ENCODE peak calls at places on chromosome 15, in five cellular contexts. Q is GM20000, G is uterus, T is activated B cell treated with CpG ODN at 0.5 μM for 24 hours, R is H9. X is an unnamed sample.

GRCh38 chr15:52649686-52650085 is 29.5 kb downstream of the ATOSA start:
- DNase-seq in T (no peak), Q (no peak), R (no peak), G (no peak), X (no peak)

GRCh38 chr15:73630030-73630429 is 3.2 kb downstream of the NPTN start:
- DNase-seq in G (no peak), R (no peak), Q (no peak), T (no peak), X (no peak)

GRCh38 chr15:32877620-32878019 is 159.8 kb downstream of the GREM1 start:
- DNase-seq in Q (no peak), R (no peak), T (no peak), G (no peak), X (no peak)

GRCh38 chr15:100043069-100043641 is 298.6 kb downstream of the ADAMTS17 start:
- DNase-seq in Q (no peak), T (no peak), R (no peak), G (no peak), X (no peak)

GRCh38 chr15:99909914-99910313 is 176.7 kb upstream of the LYSMD4 start:
- DNase-seq in Q (peak), T (no peak), G (no peak), R (peak), X (no peak)

GRCh38 chr15:29911705-29912104 is 89.4 kb upstream of the TJP1 start:
- DNase-seq in G (no peak), Q (no peak), R (no peak), T (no peak), X (no peak)

GRCh38 chr15:70264014-70264492 is 166.3 kb upstream of the TLE3 start:
- DNase-seq in Q (no peak), R (no peak), G (peak), T (no peak), X (no peak)

GRCh38 chr15:70653426-70653825 is 109.9 kb downstream of the UACA start:
- DNase-seq in T (no peak), G (no peak), R (no peak), Q (no peak), X (no peak)

GRCh38 chr15:99169769-99170311 is 65.0 kb downstream of the SYNM start:
- DNase-seq in R (no peak), G (peak), T (no peak), Q (no peak), X (no peak)

GRCh38 chr15:90087454-90088154 is 14.7 kb downstream of the IDH2 start:
- DNase-seq in G (no peak), R (peak), T (no peak), Q (no peak), X (no peak)

GRCh38 chr15:95448531-95449210 is 881.8 kb upstream of the NR2F2 start:
- DNase-seq in T (no peak), G (no peak), Q (no peak), R (no peak), X (no peak)

GRCh38 chr15:49847937-49848823 is 227.3 kb downstream of the DTWD1 start:
- DNase-seq in Q (no peak), G (no peak), T (no peak), R (no peak), X (no peak)

GRCh38 chr15:48671381-48672022 is 26.0 kb upstream of the FBN1 start:
- DNase-seq in G (peak), R (no peak), Q (no peak), T (no peak), X (no peak)

GRCh38 chr15:68969298-68969697 is 39.0 kb downstream of the SPESP1 start:
- DNase-seq in Q (no peak), G (no peak), T (no peak), R (no peak), X (no peak)

GRCh38 chr15:61115679-61116078 is 113.4 kb downstream of the RORA start:
- DNase-seq in G (no peak), Q (no peak), R (no peak), T (no peak), X (no peak)

GRCh38 chr15:77988386-77989301 is 88.9 kb downstream of the TBC1D2B start:
- DNase-seq in G (no peak), Q (no peak), R (no peak), T (no peak), X (no peak)

GRCh38 chr15:92930061-92930460 is 29.9 kb downstream of the CHD2 start:
- DNase-seq in G (no peak), R (no peak), T (no peak), Q (no peak), X (no peak)

GRCh38 chr15:98063311-98063710 is 102.8 kb downstream of the ARRDC4 start:
- DNase-seq in G (no peak), T (no peak), Q (no peak), R (no peak), X (no peak)

GRCh38 chr15:36062357-36062756 is 516.4 kb upstream of the DPH6 start:
- DNase-seq in R (no peak), T (no peak), G (no peak), Q (no peak), X (no peak)

GRCh38 chr15:96171842-96172241 is 158.7 kb upstream of the NR2F2 start:
- DNase-seq in R (no peak), G (no peak), T (no peak), Q (no peak), X (no peak)

GRCh38 chr15:66269326-66270090 is 16.0 kb upstream of the MEGF11 start:
- DNase-seq in R (peak), G (no peak), Q (no peak), T (no peak), X (no peak)

GRCh38 chr15:36844453-36845094 is 255.8 kb downstream of the MEIS2 start:
- DNase-seq in G (no peak), R (no peak), Q (no peak), T (no peak), X (no peak)

GRCh38 chr15:71329041-71329440 is 213.8 kb downstream of the THSD4 start:
- DNase-seq in T (no peak), G (peak), Q (no peak), R (no peak), X (no peak)

GRCh38 chr15:32717290-32718081 is at the start of gene GREM1:
- DNase-seq in Q (no peak), T (no peak), R (peak), G (no peak), X (no peak)

GRCh38 chr15:47993051-47993450 is 127.7 kb upstream of the SLC24A5 start:
- DNase-seq in R (no peak), G (no peak), Q (no peak), T (no peak), X (no peak)

GRCh38 chr15:84598250-84598649 is 2.6 kb upstream of the ZSCAN2 start:
- DNase-seq in T (no peak), R (no peak), G (peak), Q (peak), X (peak)

GRCh38 chr15:93087825-93088199 is 1.2 kb downstream of the RGMA start:
- DNase-seq in R (peak), G (peak), Q (peak), T (no peak), X (peak)

GRCh38 chr15:88166330-88166993 is 90.1 kb downstream of the NTRK3 start:
- DNase-seq in G (no peak), Q (peak), R (peak), T (no peak), X (no peak)

GRCh38 chr15:69145694-69146492 is 14.5 kb upstream of the GLCE start:
- DNase-seq in Q (no peak), R (no peak), T (no peak), G (no peak), X (no peak)

GRCh38 chr15:72307036-72307435 is 12.9 kb downstream of the CELF6 start:
- DNase-seq in T (no peak), Q (no peak), R (no peak), G (no peak), X (no peak)

GRCh38 chr15:56792211-56792610 is 58.9 kb upstream of the ZNF280D start:
- DNase-seq in T (no peak), G (no peak), R (no peak), Q (no peak), X (no peak)

GRCh38 chr15:98344591-98344990 is 303.7 kb upstream of the IGF1R start:
- DNase-seq in G (no peak), R (no peak), Q (no peak), T (no peak), X (no peak)

GRCh38 chr15:82850242-82850591 is 40.8 kb downstream of the WHAMM start:
- DNase-seq in Q (no peak), G (no peak), R (peak), T (no peak), X (no peak)

GRCh38 chr15:78605201-78605600 is 15.6 kb downstream of the CHRNA3 start:
- DNase-seq in T (no peak), G (no peak), R (no peak), Q (no peak), X (no peak)

GRCh38 chr15:36430721-36431265 is 148.6 kb upstream of the CDIN1 start:
- DNase-seq in Q (no peak), T (no peak), G (no peak), R (no peak), X (no peak)

DNA sequence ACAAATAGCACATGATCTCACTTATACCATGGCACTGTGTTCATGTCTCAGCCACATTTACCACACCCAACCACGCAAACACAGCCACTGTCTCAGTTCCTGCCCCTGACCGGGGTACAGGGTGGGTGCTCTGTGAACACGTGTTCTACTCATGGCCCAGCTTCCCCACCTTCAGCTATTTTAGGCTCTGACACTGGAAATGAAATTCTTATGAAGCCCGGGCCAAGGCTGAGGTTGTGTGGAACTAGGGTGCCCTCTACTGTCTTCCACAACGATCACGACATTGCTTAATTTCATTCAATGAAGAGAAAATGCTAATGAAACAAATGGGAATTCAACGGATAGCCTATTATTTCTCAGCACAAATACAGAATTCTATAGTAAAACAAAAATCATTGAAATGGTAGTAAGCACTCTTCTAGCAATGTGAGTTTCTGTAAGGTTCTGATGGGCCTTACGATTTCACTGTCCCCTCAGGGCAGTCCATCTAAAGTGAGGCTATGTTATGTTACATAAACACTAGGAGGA is 2.1 kb upstream of the GABRA5 start:
- DNase-seq in Q (no peak), R (peak), T (no peak), G (no peak), X (no peak)
- TF ChIP-seq CTCF in Q (no peak), R (peak), T (no peak), G (no peak), X (peak)

DNA sequence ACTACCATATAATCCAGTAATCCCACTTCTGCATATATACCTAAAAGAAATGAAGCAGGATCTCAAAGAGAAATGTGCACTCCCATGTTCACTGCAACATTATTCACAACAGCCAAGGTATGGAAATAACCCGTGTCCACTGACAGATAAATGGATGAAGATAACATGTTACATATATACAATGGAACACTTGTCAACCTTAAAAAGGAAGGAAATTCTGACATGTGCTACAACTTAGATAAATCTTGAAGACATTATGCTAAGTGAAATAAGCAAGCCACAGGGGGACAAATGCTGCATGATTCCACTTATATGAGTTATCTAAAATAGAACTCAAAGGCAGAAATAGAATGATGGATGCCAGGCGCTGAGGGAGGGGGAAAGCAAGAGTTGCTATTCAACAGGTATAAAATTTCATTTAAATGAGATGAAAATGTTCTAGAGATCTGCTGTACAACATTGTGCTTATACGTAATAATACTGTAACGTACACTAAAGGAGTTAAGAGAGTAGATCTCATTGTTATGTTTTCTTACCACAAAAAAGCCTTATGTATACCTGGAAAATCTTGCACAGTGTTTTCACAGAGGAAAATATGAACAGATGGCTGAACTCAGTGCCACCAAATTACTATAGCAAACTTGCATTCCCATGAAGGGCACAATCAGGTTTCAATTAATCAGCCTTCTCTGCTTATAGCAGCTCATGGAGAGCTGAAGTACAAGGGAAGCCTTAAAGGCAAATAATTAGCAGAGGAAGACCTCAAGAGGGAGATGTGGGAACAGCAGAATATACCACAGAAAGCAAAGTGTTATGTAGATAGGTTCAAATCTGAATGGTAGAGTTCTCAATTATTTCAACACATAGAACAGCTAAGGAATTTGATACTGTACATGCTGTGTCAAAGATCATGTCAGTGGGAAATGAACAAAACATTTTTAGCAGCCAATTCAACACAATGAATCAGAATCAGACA is 8.0 kb upstream of the VPS39 start:
- DNase-seq in R (no peak), G (no peak), Q (no peak), T (no peak), X (no peak)
- TF ChIP-seq CTCF in R (peak), G (no peak), Q (no peak), T (no peak), X (no peak)

DNA sequence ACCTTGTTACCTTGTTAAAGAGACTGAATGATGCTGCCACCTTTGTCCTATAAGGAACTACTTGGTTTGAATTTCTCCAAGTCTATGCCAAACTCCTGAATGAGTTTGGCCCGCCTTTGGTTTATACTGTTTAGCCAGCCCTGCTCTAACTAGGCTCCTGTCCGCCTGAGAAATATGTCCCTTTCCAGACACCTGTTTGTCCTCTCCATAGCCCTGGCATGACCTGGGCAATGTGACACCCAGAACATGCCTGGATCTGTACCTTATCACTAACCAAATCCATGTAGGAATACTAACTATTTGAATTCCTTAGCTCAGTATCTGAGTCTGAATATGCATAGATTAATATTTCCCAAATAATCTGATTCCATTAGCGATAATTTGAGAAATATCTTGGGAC is 24.4 kb upstream of the TMC3 start:
- DNase-seq in G (no peak), T (no peak), Q (no peak), R (no peak), X (no peak)
- TF ChIP-seq CTCF in G (no peak), T (no peak), Q (no peak), R (no peak), X (no peak)

DNA sequence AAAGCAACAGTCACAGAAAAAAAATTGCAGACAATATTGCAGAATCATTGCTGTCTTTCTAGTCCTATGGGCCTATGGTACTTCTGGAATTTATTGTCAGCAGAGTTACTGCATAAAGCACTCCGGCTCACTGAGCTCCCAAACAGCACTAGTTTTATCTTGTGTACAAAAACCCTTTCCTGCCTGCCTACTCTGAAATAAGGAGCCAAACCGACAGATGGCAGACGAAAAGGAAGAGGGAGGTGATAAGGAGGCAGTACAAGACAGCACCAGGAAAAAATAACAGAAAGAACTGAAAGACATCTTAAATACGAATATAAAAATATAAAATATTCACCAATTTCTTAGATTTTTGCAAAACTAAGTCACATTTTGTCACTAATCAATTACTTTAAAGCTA is 15.6 kb downstream of the HERC1 start:
- DNase-seq in G (no peak), T (no peak), Q (no peak), R (no peak), X (no peak)
- TF ChIP-seq CTCF in G (no peak), T (no peak), Q (no peak), R (no peak), X (no peak)

GRCh38 chr15:101068961-101069734 is 150.0 kb downstream of the LRRK1 start:
- DNase-seq in G (peak), R (peak), T (no peak), Q (no peak), X (no peak)
- TF ChIP-seq CTCF in G (no peak), R (peak), T (no peak), Q (no peak), X (no peak)

X was measured in GM06990.